ENCODE peak calls at places on chromosomes 16 and 17, in seven cellular contexts. P is epithelial cell of esophagus, A is nephron progenitor cell, X is NCI-H2171, T is LHCN-M2, U is cardiac muscle cell, Z is sciatic nerve. Q is an unnamed sample.
A peak's percentile ranks its signal among the peaks of the same experiment; 100 is the strongest.

GRCh38 chr16:89268987-89269735 is 51.7 kb downstream of the ZNF778 start:
- DNase-seq in P (peak; percentile 27), A (no peak), X (no peak), T (peak; percentile 47), U (no peak), Z (peak; percentile 59), Q (no peak)

GRCh38 chr17:61383689-61384201 is 15.9 kb upstream of the TBX2 start:
- DNase-seq in P (no peak), A (no peak), X (no peak), T (no peak), U (no peak), Z (peak; percentile 58), Q (no peak)

GRCh38 chr16:30533748-30534367 is 800 bp downstream of the ZNF747 start:
- DNase-seq in P (no peak), A (no peak), X (no peak), T (no peak), U (no peak), Z (no peak), Q (peak; percentile 17)

GRCh38 chr17:71764507-71764906 is 356.3 kb upstream of the SOX9 start:
- DNase-seq in P (peak; percentile 41), A (peak; percentile 30), X (no peak), T (peak; percentile 13), U (peak; percentile 63), Z (no peak), Q (peak; percentile 11)

GRCh38 chr16:19743816-19744159 is 25.7 kb downstream of the IQCK start:
- DNase-seq in P (no peak), A (no peak), X (no peak), T (no peak), U (no peak), Z (no peak), Q (no peak)

GRCh38 chr17:64994781-64995538 is 61.6 kb downstream of the GNA13 start:
- DNase-seq in P (no peak), A (no peak), X (no peak), T (no peak), U (no peak), Z (no peak), Q (no peak)

GRCh38 chr16:23120562-23120961 is 28.7 kb downstream of the USP31 start:
- DNase-seq in P (no peak), A (no peak), X (no peak), T (no peak), U (no peak), Z (no peak), Q (no peak)

GRCh38 chr17:45289316-45290268 is 27.2 kb downstream of the MAP3K14 start:
- DNase-seq in P (no peak), A (no peak), X (no peak), T (no peak), U (peak; percentile 25), Z (no peak), Q (no peak)

GRCh38 chr16:66905633-66906539 is 12.8 kb downstream of the CDH16 start:
- DNase-seq in P (peak; percentile 82), A (no peak), X (no peak), T (no peak), U (peak; percentile 97), Z (no peak), Q (no peak)

GRCh38 chr17:37490638-37491614 is 1.2 kb downstream of the DUSP14 start:
- DNase-seq in P (peak; percentile 91), A (peak; percentile 34), X (no peak), T (peak; percentile 84), U (peak; percentile 76), Z (peak; percentile 69), Q (peak; percentile 89)

GRCh38 chr17:10151667-10152496 is 46.5 kb downstream of the GAS7 start:
- DNase-seq in P (no peak), A (no peak), X (no peak), T (no peak), U (no peak), Z (no peak), Q (no peak)

GRCh38 chr17:2418572-2418971 is 17.7 kb upstream of the MNT start:
- DNase-seq in P (no peak), A (no peak), X (no peak), T (no peak), U (no peak), Z (no peak), Q (peak; percentile 55)

GRCh38 chr17:14303343-14304221 is 2.7 kb downstream of the HS3ST3B1 start:
- DNase-seq in P (peak; percentile 8), A (peak; percentile 59), X (no peak), T (peak; percentile 19), U (peak; percentile 54), Z (no peak), Q (no peak)

GRCh38 chr16:80107900-80108299 is 432.9 kb upstream of the DYNLRB2 start:
- DNase-seq in P (peak; percentile 84), A (no peak), X (no peak), T (peak; percentile 61), U (no peak), Z (no peak), Q (peak; percentile 5)

GRCh38 chr16:70294385-70295029 is 4.5 kb upstream of the DDX19B start:
- DNase-seq in P (no peak), A (no peak), X (no peak), T (no peak), U (no peak), Z (peak; percentile 41), Q (no peak)

GRCh38 chr16:55271945-55272513 is 52.0 kb upstream of the IRX6 start:
- DNase-seq in P (no peak), A (no peak), X (no peak), T (no peak), U (no peak), Z (no peak), Q (no peak)

GRCh38 chr16:85138825-85139627 is 26.8 kb upstream of the CIBAR2 start:
- DNase-seq in P (no peak), A (no peak), X (no peak), T (no peak), U (no peak), Z (no peak), Q (no peak)

GRCh38 chr17:3647769-3648540 is 11.4 kb downstream of the CTNS start:
- DNase-seq in P (peak; percentile 77), A (peak; percentile 68), X (no peak), T (peak; percentile 30), U (peak; percentile 82), Z (no peak), Q (peak; percentile 24)

GRCh38 chr17:63171428-63172205 is 205.6 kb downstream of the TANC2 start:
- DNase-seq in P (no peak), A (no peak), X (no peak), T (peak; percentile 44), U (no peak), Z (no peak), Q (no peak)

GRCh38 chr16:81994485-81994884 is 16.8 kb downstream of the SDR42E1 start:
- DNase-seq in P (no peak), A (no peak), X (no peak), T (no peak), U (no peak), Z (no peak), Q (no peak)

GRCh38 chr17:47692895-47693666 is 880 bp upstream of the TBKBP1 start:
- DNase-seq in P (no peak), A (no peak), X (no peak), T (no peak), U (no peak), Z (no peak), Q (no peak)

GRCh38 chr16:73337897-73338296 is 290.0 kb upstream of the ZFHX3 start:
- DNase-seq in P (no peak), A (no peak), X (no peak), T (no peak), U (no peak), Z (no peak), Q (no peak)

GRCh38 chr17:30263552-30264333 is 28.0 kb downstream of the BLMH start:
- DNase-seq in P (no peak), A (no peak), X (no peak), T (no peak), U (peak; percentile 23), Z (no peak), Q (peak; percentile 51)

GRCh38 chr17:48491527-48492273 is 39.1 kb downstream of the HOXB1 start:
- DNase-seq in P (no peak), A (no peak), X (no peak), T (no peak), U (no peak), Z (no peak), Q (no peak)

GRCh38 chr17:74635418-74635817 is 11.9 kb upstream of the CD300E start:
- DNase-seq in P (no peak), A (peak; percentile 23), X (no peak), T (no peak), U (peak; percentile 47), Z (no peak), Q (no peak)

GRCh38 chr16:71933913-71934696 is 38.8 kb downstream of the IST1 start:
- DNase-seq in P (peak; percentile 39), A (no peak), X (no peak), T (peak; percentile 55), U (no peak), Z (no peak), Q (peak; percentile 27)

GRCh38 chr17:62062313-62062712 is 2.8 kb downstream of the MED13 start:
- DNase-seq in P (no peak), A (no peak), X (no peak), T (no peak), U (no peak), Z (no peak), Q (no peak)

GRCh38 chr16:84844561-84845495 is 25.0 kb downstream of the CRISPLD2 start:
- DNase-seq in P (no peak), A (no peak), X (no peak), T (no peak), U (no peak), Z (no peak), Q (no peak)

GRCh38 chr16:18969050-18969854 is 14.5 kb upstream of the TMC7 start:
- DNase-seq in P (peak; percentile 73), A (peak; percentile 96), X (peak; percentile 80), T (peak; percentile 69), U (peak; percentile 84), Z (peak; percentile 93), Q (peak; percentile 77)

GRCh38 chr16:24255446-24256352 is at the start of gene CACNG3:
- DNase-seq in P (peak; percentile 43), A (peak; percentile 97), X (no peak), T (peak; percentile 2), U (peak; percentile 97), Z (peak; percentile 56), Q (peak; percentile 61)

GRCh38 chr17:40071720-40072480 is 9.1 kb downstream of the THRA start:
- DNase-seq in P (no peak), A (no peak), X (peak; percentile 76), T (peak; percentile 78), U (peak; percentile 29), Z (peak; percentile 88), Q (peak; percentile 66)

GRCh38 chr16:13873835-13874438 is 46.0 kb upstream of the ERCC4 start:
- DNase-seq in P (peak; percentile 27), A (peak; percentile 48), X (peak; percentile 12), T (peak; percentile 12), U (peak; percentile 70), Z (no peak), Q (no peak)

GRCh38 chr16:88437367-88437964 is 15.6 kb upstream of the ZFPM1 start:
- DNase-seq in P (peak; percentile 40), A (peak; percentile 87), X (peak; percentile 42), T (no peak), U (peak; percentile 74), Z (peak; percentile 77), Q (no peak)

GRCh38 chr16:62967606-62968005 is 931.4 kb upstream of the CDH8 start:
- DNase-seq in P (peak; percentile 95), A (no peak), X (no peak), T (no peak), U (no peak), Z (no peak), Q (no peak)

GRCh38 chr17:81002013-81002384 is 10.4 kb downstream of the CHMP6 start:
- DNase-seq in P (no peak), A (no peak), X (no peak), T (no peak), U (no peak), Z (no peak), Q (no peak)

GRCh38 chr17:17056167-17056562 is 13.9 kb downstream of the MPRIP start:
- DNase-seq in P (peak; percentile 24), A (no peak), X (no peak), T (no peak), U (no peak), Z (peak; percentile 59), Q (peak; percentile 26)

Q was measured in MG63.